ENCODE peak calls at places on chromosomes 1 and 21, in eight cellular contexts. T is aorta, D is OCI-LY7, E is uterus, L is IMR-90, S is breast epithelium, X is keratinocyte, A is fibroblast of lung. G is an unnamed sample.

GRCh38 chr1:2799811-2800663 is 1.5 kb downstream of the TTC34 start:
- DNase-seq in E (no peak), T (peak; percentile 70), S (no peak), D (no peak), L (no peak), A (no peak), X (no peak), G (no peak)

GRCh38 chr1:22387888-22388564 is 63.6 kb upstream of the ZBTB40 start:
- DNase-seq in X (no peak), L (no peak), S (no peak), D (no peak), E (no peak), A (peak; percentile 10), T (peak; percentile 7), G (no peak)

GRCh38 chr1:159829822-159830455 is 3.3 kb downstream of the SLAMF8 start:
- DNase-seq in E (no peak), T (no peak), S (no peak), L (peak; percentile 81), A (peak; percentile 79), X (no peak), D (no peak), G (no peak)

GRCh38 chr1:89884718-89885596 is 64.1 kb downstream of the LRRC8D start:
- DNase-seq in T (no peak), S (no peak), D (no peak), E (no peak), L (peak; percentile 69), A (peak; percentile 58), X (no peak), G (no peak)

GRCh38 chr1:26155370-26156284 is 3.3 kb upstream of the FAM110D start:
- DNase-seq in D (no peak), X (no peak), S (no peak), T (no peak), L (no peak), E (no peak), A (no peak), G (no peak)

GRCh38 chr1:9291914-9292360 is 757 bp upstream of the SPSB1 start:
- DNase-seq in S (no peak), X (no peak), E (peak; percentile 64), L (peak; percentile 75), A (peak; percentile 66), D (no peak), T (peak; percentile 91), G (peak; percentile 66)

GRCh38 chr1:31324093-31324492 is 27.3 kb downstream of the ZCCHC17 start:
- DNase-seq in E (no peak), A (no peak), X (no peak), S (no peak), T (no peak), D (no peak), L (no peak), G (no peak)

GRCh38 chr1:218377143-218377660 is 32.1 kb downstream of the TGFB2 start:
- DNase-seq in X (peak; percentile 85), T (no peak), E (no peak), L (peak; percentile 99), S (no peak), A (peak; percentile 99), D (no peak), G (no peak)

GRCh38 chr21:43767980-43768867 is 7.9 kb downstream of the CSTB start:
- DNase-seq in X (peak; percentile 66), A (peak; percentile 90), D (no peak), L (peak; percentile 75), T (no peak), E (no peak), S (no peak), G (no peak)

GRCh38 chr1:11725616-11726015 is 10.3 kb upstream of the AGTRAP start:
- DNase-seq in E (no peak), S (no peak), A (no peak), X (no peak), D (no peak), L (no peak), T (no peak), G (no peak)

GRCh38 chr1:1144122-1144842 is 28.4 kb upstream of the C1orf159 start:
- DNase-seq in A (no peak), E (no peak), S (no peak), D (peak; percentile 85), L (no peak), T (no peak), X (no peak), G (no peak)

GRCh38 chr1:30732277-30732996 is 9.1 kb upstream of the MATN1 start:
- DNase-seq in A (peak; percentile 78), L (peak; percentile 18), X (no peak), T (no peak), E (no peak), S (peak; percentile 51), D (no peak), G (peak; percentile 45)

GRCh38 chr21:34771512-34772028 is 102.8 kb downstream of the CLIC6 start:
- DNase-seq in D (no peak), S (no peak), T (no peak), E (no peak), L (peak; percentile 81), X (no peak), A (peak; percentile 69), G (no peak)

GRCh38 chr1:201269241-201269640 is 14.1 kb upstream of the PKP1 start:
- DNase-seq in X (no peak), T (no peak), D (no peak), L (no peak), E (no peak), A (no peak), S (no peak), G (no peak)

GRCh38 chr1:54499097-54500029 is 48.7 kb upstream of the ACOT11 start:
- DNase-seq in S (no peak), A (peak; percentile 56), T (no peak), D (peak; percentile 48), E (peak; percentile 41), X (no peak), L (peak; percentile 36), G (no peak)

GRCh38 chr1:41580021-41580420 is 95.5 kb upstream of the EDN2 start:
- DNase-seq in X (no peak), L (no peak), D (no peak), A (no peak), T (no peak), S (no peak), E (no peak), G (no peak)

GRCh38 chr21:39033878-39034589 is 149.2 kb downstream of the PSMG1 start:
- DNase-seq in X (no peak), L (no peak), D (no peak), S (peak; percentile 74), A (no peak), E (no peak), T (peak; percentile 77), G (no peak)

GRCh38 chr1:230232352-230232751 is 165.3 kb downstream of the GALNT2 start:
- DNase-seq in E (no peak), L (peak; percentile 10), D (no peak), A (no peak), X (no peak), S (no peak), T (no peak), G (no peak)

GRCh38 chr21:27564684-27565280 is 597.9 kb upstream of the ADAMTS5 start:
- DNase-seq in S (peak; percentile 22), D (peak; percentile 5), X (no peak), L (peak; percentile 70), E (peak; percentile 27), T (no peak), A (peak; percentile 40), G (peak; percentile 18)

GRCh38 chr1:12469493-12469892 is 148.5 kb downstream of the DHRS3 start:
- DNase-seq in T (no peak), D (no peak), E (no peak), S (no peak), X (no peak), L (no peak), A (no peak), G (no peak)

GRCh38 chr1:197199923-197200467 is 53.5 kb upstream of the ASPM start:
- DNase-seq in T (no peak), L (peak; percentile 31), X (no peak), A (no peak), S (no peak), E (no peak), D (peak; percentile 22), G (no peak)

GRCh38 chr1:207244409-207244801 is 77.1 kb upstream of the CD55 start:
- DNase-seq in T (no peak), S (no peak), X (no peak), D (no peak), E (no peak), A (no peak), L (no peak), G (no peak)

GRCh38 chr1:207241164-207241934 is 80.1 kb upstream of the CD55 start:
- DNase-seq in A (peak; percentile 6), D (no peak), X (no peak), L (no peak), E (no peak), T (no peak), S (no peak), G (no peak)

GRCh38 chr1:207243756-207244408 is 77.6 kb upstream of the CD55 start:
- DNase-seq in X (no peak), A (no peak), T (no peak), D (no peak), L (peak; percentile 59), S (no peak), E (no peak), G (no peak)

GRCh38 chr1:207245124-207245523 is 76.4 kb upstream of the CD55 start:
- DNase-seq in L (no peak), X (no peak), S (no peak), A (no peak), T (no peak), D (no peak), E (no peak), G (no peak)

GRCh38 chr1:207242911-207243310 is 78.6 kb upstream of the CD55 start:
- DNase-seq in X (no peak), D (no peak), S (no peak), L (no peak), T (no peak), A (no peak), E (no peak), G (no peak)
- H3K27ac ChIP-seq in X (no peak overlapping the region), D (no peak overlapping the region), S (no peak overlapping the region), L (peak overlapping the region; percentile 88), T (no peak overlapping the region), A (no peak overlapping the region), E (no peak overlapping the region), G (no peak overlapping the region)

GRCh38 chr1:205293350-205294074 is 28.0 kb downstream of the NUAK2 start:
- DNase-seq in D (no peak), L (no peak), E (no peak), X (no peak), T (no peak), A (no peak), S (no peak), G (no peak)
- H3K4me1 ChIP-seq in D (peaks cover 71% of the 10 kb centered on the region), L (peaks cover 27% of the 10 kb centered on the region), E (no peaks in the 10 kb centered on the region), X (peaks cover 50% of the 10 kb centered on the region), T (no peaks in the 10 kb centered on the region), A (peaks cover 24% of the 10 kb centered on the region), S (no peaks in the 10 kb centered on the region), G (peaks cover 10% of the 10 kb centered on the region)

DNA sequence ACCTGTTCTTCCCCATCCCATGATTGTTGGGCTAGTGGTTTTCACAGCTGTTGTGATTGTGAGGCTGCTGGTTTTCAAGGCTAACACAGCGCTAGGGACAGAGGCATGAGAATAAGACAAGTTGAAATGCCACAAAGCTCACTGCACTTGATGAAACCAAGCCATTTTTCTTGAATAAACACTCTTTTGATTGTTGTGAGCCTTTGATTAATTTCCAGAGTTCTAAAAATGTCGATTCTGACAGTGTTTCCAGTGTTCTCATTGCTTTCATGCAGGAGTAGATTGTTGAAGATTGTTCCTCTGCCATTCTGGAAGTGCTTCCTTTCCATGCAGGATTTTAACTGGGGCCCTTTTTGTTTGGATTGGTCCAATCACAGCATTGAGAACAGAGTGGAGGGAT is 134.9 kb upstream of the GRIK3 start:
- DNase-seq in L (no peak), D (no peak), S (no peak), X (no peak), E (no peak), T (no peak), A (no peak), G (no peak)
- H3K27ac ChIP-seq in L (no peak overlapping the region), D (no peak overlapping the region), S (no peak overlapping the region), X (no peak overlapping the region), E (no peak overlapping the region), T (no peak overlapping the region), A (no peak overlapping the region), G (no peak overlapping the region)

GRCh38 chr1:51653127-51653526 is 36.2 kb downstream of the OSBPL9 start:
- DNase-seq in X (no peak), E (no peak), D (no peak), T (no peak), A (no peak), L (no peak), S (no peak), G (no peak)
- H3K4me1 ChIP-seq in X (no peaks in the 10 kb centered on the region), E (peaks cover 3% of the 10 kb centered on the region), D (no peaks in the 10 kb centered on the region), T (peaks cover 12% of the 10 kb centered on the region), A (peaks cover 10% of the 10 kb centered on the region), L (peaks cover 17% of the 10 kb centered on the region), S (peaks cover 5% of the 10 kb centered on the region), G (no peaks in the 10 kb centered on the region)